ENCODE peak calls at places on chromosome 7, in four cellular contexts. K is H9, H is IMR-90, V is mesendoderm. S is an unnamed sample.
A peak's percentile ranks its signal among the peaks of the same experiment; 100 is the strongest.

GRCh38 chr7:2198760-2199159 is 34.0 kb downstream of the MAD1L1 start:
- DNase-seq in K (peak; percentile 21), H (no peak), V (no peak), S (no peak)

GRCh38 chr7:47361746-47362215 is 220.1 kb downstream of the TNS3 start:
- DNase-seq in K (no peak), H (peak; percentile 88), V (no peak), S (no peak)

GRCh38 chr7:122588621-122589020 is 110.3 kb downstream of the RNF133 start:
- DNase-seq in K (no peak), H (no peak), V (no peak), S (no peak)

GRCh38 chr7:44981035-44981706 is 2.4 kb upstream of the MYO1G start:
- DNase-seq in K (no peak), H (no peak), V (no peak), S (no peak)

GRCh38 chr7:38716397-38716796 is 85.2 kb upstream of the AMPH start:
- DNase-seq in K (no peak), H (no peak), V (peak; percentile 37), S (no peak)

GRCh38 chr7:137771273-137771672 is 75.5 kb downstream of the DGKI start:
- DNase-seq in K (no peak), H (peak; percentile 24), V (no peak), S (no peak)

GRCh38 chr7:72064916-72065315 is 347.2 kb downstream of the CALN1 start:
- DNase-seq in K (no peak), H (no peak), V (no peak), S (no peak)

GRCh38 chr7:98133181-98133580 is 26.5 kb downstream of the LMTK2 start:
- DNase-seq in K (no peak), H (no peak), V (no peak), S (no peak)

GRCh38 chr7:131513245-131514061 is 43.0 kb downstream of the PODXL start:
- DNase-seq in K (peak; percentile 92), H (peak; percentile 81), V (peak; percentile 95), S (peak; percentile 94)

GRCh38 chr7:102220929-102221850 is 65.5 kb upstream of the SH2B2 start:
- DNase-seq in K (no peak), H (peak; percentile 75), V (no peak), S (no peak)

GRCh38 chr7:11650504-11650903 is 181.5 kb downstream of the THSD7A start:
- DNase-seq in K (no peak), H (no peak), V (no peak), S (no peak)

GRCh38 chr7:30682131-30683083 is at the start of gene CRHR2:
- DNase-seq in K (peak; percentile 70), H (no peak), V (no peak), S (peak; percentile 81)

GRCh38 chr7:78542551-78542950 is 744.0 kb downstream of the PHTF2 start:
- DNase-seq in K (no peak), H (no peak), V (no peak), S (no peak)

GRCh38 chr7:121901026-121901425 is 28.1 kb downstream of the PTPRZ1 start:
- DNase-seq in K (no peak), H (no peak), V (no peak), S (no peak)

GRCh38 chr7:44587843-44588711 is 6.0 kb upstream of the TMED4 start:
- DNase-seq in K (no peak), H (peak; percentile 66), V (no peak), S (no peak)

GRCh38 chr7:44327981-44328380 is 2.6 kb upstream of the CAMK2B start:
- DNase-seq in K (no peak), H (no peak), V (no peak), S (no peak)

GRCh38 chr7:5296627-5297226 is 14.0 kb downstream of the SLC29A4 start:
- DNase-seq in K (peak; percentile 94), H (no peak), V (peak; percentile 85), S (peak; percentile 72)

GRCh38 chr7:155848691-155849690 is 36.7 kb upstream of the SHH start:
- DNase-seq in K (no peak), H (no peak), V (no peak), S (no peak)

GRCh38 chr7:44769381-44770209 is 20.9 kb downstream of the ZMIZ2 start:
- DNase-seq in K (no peak), H (peak; percentile 47), V (no peak), S (no peak)

GRCh38 chr7:95520136-95520535 is 34.4 kb downstream of the ASB4 start:
- DNase-seq in K (no peak), H (no peak), V (no peak), S (no peak)

GRCh38 chr7:135697276-135698049 is 30.5 kb downstream of the SLC13A4 start:
- DNase-seq in K (no peak), H (no peak), V (peak; percentile 39), S (no peak)

GRCh38 chr7:145269418-145270161 is 433.7 kb upstream of the TPK1 start:
- DNase-seq in K (peak; percentile 32), H (no peak), V (peak; percentile 17), S (no peak)

GRCh38 chr7:139867847-139868246 is 38.8 kb downstream of the TBXAS1 start:
- DNase-seq in K (no peak), H (no peak), V (no peak), S (no peak)

GRCh38 chr7:106110885-106111670 is 1.0 kb downstream of the SYPL1 start:
- DNase-seq in K (no peak), H (no peak), V (no peak), S (no peak)

DNA sequence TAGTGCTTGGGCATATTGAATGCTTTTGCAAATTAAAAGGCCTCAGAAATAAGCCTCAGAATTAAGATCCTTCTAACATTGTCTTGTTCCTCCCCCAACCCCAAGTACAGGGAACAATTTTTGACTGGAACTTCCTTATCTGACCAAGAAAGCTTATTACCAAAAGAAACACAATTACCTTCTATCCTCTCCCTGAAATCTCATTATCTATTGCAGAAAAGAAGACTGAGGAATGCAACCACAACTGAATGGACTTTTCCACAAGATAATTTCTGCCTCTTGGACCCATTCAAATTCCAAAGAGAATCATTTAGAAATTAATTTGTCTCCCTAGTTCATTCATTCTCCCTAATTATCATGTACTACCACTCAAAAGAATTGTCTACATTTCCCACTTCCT is 36.8 kb upstream of the SPAM1 start:
- DNase-seq in K (no peak), H (no peak), V (no peak), S (no peak)
- H3K56ac ChIP-seq in K (no peak overlapping the region), H (no peak overlapping the region), V (no peak overlapping the region), S (no peak overlapping the region)

GRCh38 chr7:88516424-88516823 is 209.7 kb upstream of the STEAP4 start:
- DNase-seq in K (no peak), H (no peak), V (no peak), S (no peak)
- H3K56ac ChIP-seq in K (no peak overlapping the region), H (no peak overlapping the region), V (no peak overlapping the region), S (no peak overlapping the region)

DNA sequence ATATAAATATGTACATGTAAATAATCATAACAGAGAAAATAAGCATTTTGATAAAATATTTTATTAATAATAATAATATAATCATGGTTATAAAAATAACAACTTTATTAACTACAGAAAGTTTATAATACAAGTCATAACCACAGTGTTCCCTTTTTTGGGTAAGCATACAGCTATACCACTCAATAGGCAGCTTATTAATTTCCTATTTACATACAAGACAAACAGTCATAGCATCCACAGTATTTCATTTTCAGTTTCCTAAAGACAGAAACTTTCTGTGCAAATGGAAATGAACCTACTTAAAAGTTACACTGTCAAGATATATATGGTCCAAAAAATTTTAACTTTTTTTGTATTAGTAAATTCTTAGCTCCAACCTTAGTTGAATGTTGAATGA is 70.9 kb downstream of the HGF start:
- DNase-seq in K (no peak), H (no peak), V (no peak), S (no peak)
- H3K56ac ChIP-seq in K (no peak overlapping the region), H (no peak overlapping the region), V (no peak overlapping the region), S (no peak overlapping the region)

GRCh38 chr7:87000344-87000743 is 59.1 kb downstream of the ELAPOR2 start:
- DNase-seq in K (no peak), H (no peak), V (no peak), S (no peak)
- H3K56ac ChIP-seq in K (no peak overlapping the region), H (no peak overlapping the region), V (no peak overlapping the region), S (no peak overlapping the region)

S was measured in H1.